ENCODE peak calls at places on chromosomes 7 and 10, in four cellular contexts. One of them, this sample, is unnamed.

GRCh38 chr7:106178593-106179134 is 66.6 kb upstream of the SYPL1 start:
- DNase-seq in A549: peak
- DNase-seq in K562: no peak
- DNase-seq in H1: no peak
- DNase-seq in this sample: peak

GRCh38 chr10:8365935-8366911 is 311.7 kb downstream of the GATA3 start:
- DNase-seq in A549: peak
- DNase-seq in K562: no peak
- DNase-seq in H1: no peak
- DNase-seq in this sample: peak

GRCh38 chr7:108066486-108066885 is 63.5 kb upstream of the LAMB1 start:
- DNase-seq in A549: no peak
- DNase-seq in K562: no peak
- DNase-seq in H1: no peak
- DNase-seq in this sample: peak

GRCh38 chr7:82567356-82567755 is 123.8 kb upstream of the CACNA2D1 start:
- DNase-seq in A549: no peak
- DNase-seq in K562: no peak
- DNase-seq in H1: no peak
- DNase-seq in this sample: no peak

GRCh38 chr10:554182-554848 is 135.2 kb downstream of the DIP2C start:
- DNase-seq in A549: no peak
- DNase-seq in K562: no peak
- DNase-seq in H1: no peak
- DNase-seq in this sample: no peak

GRCh38 chr7:154911411-154911810 is 91.5 kb downstream of the PAXIP1 start:
- DNase-seq in A549: no peak
- DNase-seq in K562: no peak
- DNase-seq in H1: no peak
- DNase-seq in this sample: no peak

GRCh38 chr7:142083605-142084004 is 27.9 kb upstream of the MGAM2 start:
- DNase-seq in A549: no peak
- DNase-seq in K562: no peak
- DNase-seq in H1: no peak
- DNase-seq in this sample: no peak

GRCh38 chr10:124731551-124731950 is 12.6 kb downstream of the FAM53B start:
- DNase-seq in A549: no peak
- DNase-seq in K562: no peak
- DNase-seq in H1: no peak
- DNase-seq in this sample: no peak

GRCh38 chr10:112140110-112140755 is 43.3 kb downstream of the GPAM start:
- DNase-seq in A549: peak
- DNase-seq in K562: peak
- DNase-seq in H1: peak
- DNase-seq in this sample: peak

GRCh38 chr10:62742447-62743105 is 61.9 kb upstream of the ADO start:
- DNase-seq in A549: no peak
- DNase-seq in K562: no peak
- DNase-seq in H1: no peak
- DNase-seq in this sample: no peak

GRCh38 chr7:149562602-149563001 is 65.0 kb upstream of the ZNF746 start:
- DNase-seq in A549: no peak
- DNase-seq in K562: no peak
- DNase-seq in H1: no peak
- DNase-seq in this sample: no peak
- TF ChIP-seq RNF2 in A549: no peak
- TF ChIP-seq RNF2 in K562: no peak
- TF ChIP-seq RNF2 in H1: no peak
- TF ChIP-seq RNF2 in this sample: no peak

DNA sequence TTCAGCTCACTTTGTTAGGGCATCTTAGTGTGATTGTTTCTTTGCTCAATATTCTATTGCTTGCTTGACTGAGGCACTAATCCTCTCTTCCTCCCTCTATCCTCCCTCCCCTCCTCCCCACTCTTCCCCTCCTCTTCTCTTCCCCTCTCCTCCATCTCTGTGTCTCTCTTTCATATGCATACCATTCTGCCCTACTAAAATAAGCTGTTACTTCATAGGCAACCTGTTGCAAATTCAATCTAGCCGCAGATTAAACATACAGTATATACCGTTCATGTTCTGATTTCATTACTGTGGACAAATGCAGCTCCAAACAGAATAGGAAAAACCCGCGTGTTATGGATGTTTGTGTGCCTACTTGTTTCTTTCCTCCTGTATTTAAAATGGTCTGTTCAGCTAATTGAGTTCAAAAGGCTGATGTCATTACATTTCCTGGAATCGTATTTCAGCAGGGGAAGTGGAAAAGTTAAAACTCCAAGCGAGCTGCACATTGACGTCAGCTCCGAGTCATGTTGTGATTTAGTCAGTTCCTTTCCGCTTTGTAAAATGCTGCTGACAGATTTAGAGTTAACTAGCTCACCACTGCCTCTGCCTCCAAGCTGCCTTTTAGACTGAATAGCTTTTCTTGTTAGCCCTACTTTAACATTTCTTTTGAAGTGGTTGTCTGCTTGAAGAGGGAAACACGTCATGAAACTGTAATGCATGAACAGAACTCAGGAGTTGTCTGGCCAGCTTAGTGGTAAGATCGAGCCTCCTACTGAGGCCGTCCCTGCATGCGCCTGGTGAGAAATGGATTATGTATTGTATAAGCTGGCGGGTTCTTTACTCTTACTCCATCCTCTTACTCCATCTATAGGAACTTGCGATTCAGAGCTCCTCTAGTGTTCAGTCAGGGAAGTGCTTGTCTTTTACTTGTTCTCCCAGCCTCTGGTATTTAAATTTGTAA is 69.0 kb downstream of the CREM start:
- DNase-seq in A549: peak
- DNase-seq in K562: peak
- DNase-seq in H1: no peak
- DNase-seq in this sample: peak
- TF ChIP-seq RNF2 in A549: no peak
- TF ChIP-seq RNF2 in K562: no peak
- TF ChIP-seq RNF2 in H1: no peak
- TF ChIP-seq RNF2 in this sample: no peak

DNA sequence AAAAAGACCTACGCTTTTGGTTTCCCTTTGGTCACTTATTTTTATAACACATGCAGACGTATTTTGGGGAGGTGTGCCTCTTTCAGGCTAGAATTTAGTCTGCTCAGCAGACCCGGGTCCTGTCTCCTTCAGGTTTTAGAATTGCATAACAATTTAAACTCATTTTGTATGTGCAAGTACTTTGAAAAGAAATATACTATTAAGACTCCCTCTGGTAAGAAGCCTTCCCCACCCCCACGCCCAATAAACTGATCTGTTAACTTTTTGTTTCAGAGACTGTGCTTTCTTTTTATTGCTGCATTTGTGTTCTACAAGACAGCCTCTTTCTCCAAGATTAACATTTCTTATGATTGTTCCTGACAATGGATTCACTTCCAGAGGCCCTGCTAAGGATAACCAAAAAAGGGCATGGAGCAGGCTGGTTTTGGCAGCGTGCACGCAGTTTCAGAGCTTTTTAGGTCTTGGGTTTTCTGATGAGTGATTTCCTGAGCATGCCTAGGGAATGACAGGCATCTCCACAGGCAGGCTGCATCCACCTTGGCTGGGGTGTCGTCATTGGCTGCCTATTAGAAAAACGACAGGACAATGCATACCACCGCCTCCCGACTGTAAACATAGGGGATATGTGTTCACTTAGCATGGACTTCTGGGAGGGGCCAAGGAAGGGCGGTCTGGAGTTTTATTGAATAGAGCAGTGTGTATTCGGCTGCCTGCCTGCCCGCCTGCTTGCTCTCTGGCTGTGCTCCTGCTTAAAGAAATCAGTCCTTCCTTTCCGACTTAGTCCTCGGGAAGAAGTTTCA is at the start of gene CALD1:
- DNase-seq in A549: peak
- DNase-seq in K562: no peak
- DNase-seq in H1: peak
- DNase-seq in this sample: peak
- TF ChIP-seq RNF2 in A549: no peak
- TF ChIP-seq RNF2 in K562: no peak
- TF ChIP-seq RNF2 in H1: no peak
- TF ChIP-seq RNF2 in this sample: no peak

GRCh38 chr7:112800486-112800885 is 10.3 kb upstream of the TMEM168 start:
- DNase-seq in A549: no peak
- DNase-seq in K562: no peak
- DNase-seq in H1: no peak
- DNase-seq in this sample: no peak

GRCh38 chr7:112798199-112799159 is 8.3 kb upstream of the TMEM168 start:
- DNase-seq in A549: no peak
- DNase-seq in K562: no peak
- DNase-seq in H1: no peak
- DNase-seq in this sample: no peak

GRCh38 chr7:112799473-112799872 is 9.3 kb upstream of the TMEM168 start:
- DNase-seq in A549: no peak
- DNase-seq in K562: no peak
- DNase-seq in H1: no peak
- DNase-seq in this sample: no peak

DNA sequence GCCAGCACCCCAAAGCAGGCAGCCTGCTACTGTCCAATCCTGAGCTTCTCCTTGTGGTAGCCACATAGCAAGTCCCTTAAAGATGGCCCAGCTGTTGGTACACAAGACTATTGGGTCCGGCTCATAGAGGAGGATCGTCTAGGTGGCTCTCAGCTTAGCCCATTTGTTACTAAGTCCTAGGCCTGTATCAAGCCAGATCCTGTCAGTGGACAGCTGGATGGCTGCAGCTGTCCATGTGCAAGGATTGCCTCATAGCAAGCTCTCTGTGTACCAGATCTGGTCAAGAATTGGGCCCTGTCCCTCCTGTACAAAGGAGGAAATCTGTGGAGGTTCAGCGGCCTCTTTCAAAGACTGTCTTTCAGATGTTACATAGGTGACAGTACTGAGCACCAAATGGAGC is 12.2 kb upstream of the TMEM168 start:
- DNase-seq in A549: no peak
- DNase-seq in K562: no peak
- DNase-seq in H1: no peak
- DNase-seq in this sample: no peak
- TF ChIP-seq RNF2 in A549: no peak
- TF ChIP-seq RNF2 in K562: no peak
- TF ChIP-seq RNF2 in H1: no peak
- TF ChIP-seq RNF2 in this sample: no peak

DNA sequence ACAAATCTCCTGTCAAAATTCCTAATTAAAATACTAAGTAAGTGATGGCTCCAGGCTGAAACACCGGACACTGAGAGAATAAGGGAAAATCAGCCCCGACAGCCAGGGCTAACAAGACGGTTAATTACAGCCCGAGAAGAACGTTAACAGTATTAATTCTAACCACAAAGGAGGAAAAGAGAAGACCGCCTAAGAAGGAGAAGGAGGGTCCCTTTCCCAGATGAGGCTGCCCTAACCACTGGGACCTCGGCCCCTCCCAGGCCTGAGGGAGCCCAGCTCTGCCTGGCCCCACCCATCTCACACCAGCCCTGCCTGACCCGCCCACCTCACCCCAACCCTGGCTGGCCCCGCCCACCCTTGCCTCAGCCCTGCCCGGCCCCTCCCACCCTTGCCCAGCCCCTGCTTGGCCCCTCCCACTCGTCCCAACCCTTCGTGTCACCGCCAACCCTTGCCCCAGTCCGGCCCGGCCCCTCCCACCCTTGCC is 51.3 kb downstream of the PWWP2B start:
- DNase-seq in A549: peak
- DNase-seq in K562: peak
- DNase-seq in H1: no peak
- DNase-seq in this sample: no peak
- TF ChIP-seq RNF2 in A549: no peak
- TF ChIP-seq RNF2 in K562: no peak
- TF ChIP-seq RNF2 in H1: no peak
- TF ChIP-seq RNF2 in this sample: no peak

GRCh38 chr7:5492249-5493020 is 68.8 kb upstream of the TNRC18 start:
- DNase-seq in A549: no peak
- DNase-seq in K562: peak
- DNase-seq in H1: peak
- DNase-seq in this sample: no peak

GRCh38 chr7:5495581-5496375 is 72.1 kb upstream of the TNRC18 start:
- DNase-seq in A549: no peak
- DNase-seq in K562: no peak
- DNase-seq in H1: no peak
- DNase-seq in this sample: no peak

GRCh38 chr7:5497158-5498103 is 73.8 kb upstream of the TNRC18 start:
- DNase-seq in A549: no peak
- DNase-seq in K562: no peak
- DNase-seq in H1: no peak
- DNase-seq in this sample: no peak

GRCh38 chr7:5494320-5494682 is 70.7 kb upstream of the TNRC18 start:
- DNase-seq in A549: no peak
- DNase-seq in K562: no peak
- DNase-seq in H1: no peak
- DNase-seq in this sample: no peak

DNA sequence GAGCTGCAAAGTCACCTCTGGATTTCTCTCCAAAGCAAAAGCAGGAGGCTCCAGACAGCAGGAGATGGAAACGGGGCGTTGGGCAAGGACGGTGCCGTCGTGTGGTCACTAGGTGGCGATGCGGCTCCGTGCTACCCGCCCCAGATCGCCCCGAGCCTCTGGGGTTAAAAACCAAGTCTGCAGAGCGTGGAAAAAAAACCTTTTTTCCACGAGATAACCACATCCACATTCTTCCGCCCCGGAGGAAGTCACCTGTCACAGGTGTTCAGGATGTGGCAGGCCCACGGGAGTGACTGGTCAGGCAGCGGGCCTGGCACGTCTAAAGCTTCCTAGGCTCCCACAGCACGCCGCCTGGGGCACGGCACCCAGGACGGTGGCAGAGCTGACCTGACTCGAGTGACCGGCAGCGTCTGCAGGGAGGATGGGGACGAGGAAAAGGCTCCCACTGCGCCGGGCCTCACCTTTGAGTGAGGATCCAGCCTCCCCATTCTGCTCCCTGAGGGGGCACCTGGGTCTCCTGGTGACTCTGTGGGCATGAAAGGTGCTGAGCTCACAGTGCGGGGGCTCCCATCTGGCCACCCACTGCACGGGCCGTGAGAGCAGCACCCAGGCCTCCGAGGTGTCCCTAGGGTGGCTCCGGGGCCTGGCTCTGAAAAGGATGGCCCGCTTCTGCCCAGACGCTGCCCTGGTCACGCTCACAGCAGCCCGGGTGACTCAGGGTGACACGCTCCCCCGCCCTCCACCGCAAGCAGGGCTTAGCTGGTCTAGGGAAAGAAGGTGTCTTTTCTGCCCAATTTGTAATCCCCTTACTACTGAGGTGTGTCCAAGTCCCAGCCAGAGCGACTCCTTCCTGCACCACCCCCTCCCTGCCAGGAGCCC is 71.3 kb upstream of the TNRC18 start:
- DNase-seq in A549: peak
- DNase-seq in K562: peak
- DNase-seq in H1: peak
- DNase-seq in this sample: peak
- TF ChIP-seq RNF2 in A549: no peak
- TF ChIP-seq RNF2 in K562: no peak
- TF ChIP-seq RNF2 in H1: no peak
- TF ChIP-seq RNF2 in this sample: no peak

This sample was measured in HepG2.